ENCODE peak calls at places on chromosomes 2 and 18, in four cellular contexts. K is GM12878, J is HepG2, R is K562. B is an unnamed sample.

GRCh38 chr18:78672862-78673446 is 306.7 kb upstream of the SALL3 start:
- DNase-seq in K (no peak), J (no peak), R (peak), B (no peak)

GRCh38 chr18:23230688-23231087 is 95.4 kb downstream of the CABLES1 start:
- DNase-seq in K (no peak), J (no peak), R (no peak), B (no peak)

GRCh38 chr2:238350150-238350549 is 29.8 kb downstream of the TRAF3IP1 start:
- DNase-seq in K (no peak), J (no peak), R (no peak), B (no peak)

GRCh38 chr2:134206573-134206972 is 47.3 kb upstream of the MGAT5 start:
- DNase-seq in K (no peak), J (no peak), R (no peak), B (no peak)

GRCh38 chr18:2981212-2981728 is 31.7 kb downstream of the LPIN2 start:
- DNase-seq in K (no peak), J (no peak), R (no peak), B (no peak)

GRCh38 chr2:201622306-201622705 is 21.0 kb downstream of the TMEM237 start:
- DNase-seq in K (no peak), J (no peak), R (no peak), B (no peak)

GRCh38 chr2:241944821-241945220 is 75.3 kb downstream of the RTP5 start:
- DNase-seq in K (no peak), J (no peak), R (no peak), B (no peak)

GRCh38 chr2:18599509-18600254 is 10.3 kb upstream of the NT5C1B start:
- DNase-seq in K (no peak), J (no peak), R (no peak), B (no peak)

GRCh38 chr18:50720281-50720680 is 99.5 kb downstream of the MRO start:
- DNase-seq in K (no peak), J (no peak), R (no peak), B (no peak)

GRCh38 chr18:77749189-77749588 is 499.5 kb downstream of the GALR1 start:
- DNase-seq in K (no peak), J (no peak), R (peak), B (peak)

GRCh38 chr2:237882510-237883481 is 23.4 kb downstream of the RAMP1 start:
- DNase-seq in K (no peak), J (no peak), R (no peak), B (no peak)

GRCh38 chr2:17757321-17757720 is 3.4 kb downstream of the GEN1 start:
- DNase-seq in K (no peak), J (peak), R (no peak), B (no peak)

GRCh38 chr2:131105950-131106801 is 1.0 kb downstream of the PLEKHB2 start:
- DNase-seq in K (peak), J (peak), R (peak), B (no peak)

GRCh38 chr18:31040982-31041345 is 1.6 kb downstream of the DSC3 start:
- DNase-seq in K (no peak), J (no peak), R (no peak), B (peak)

GRCh38 chr2:215749092-215749957 is 264.0 kb downstream of the MREG start:
- DNase-seq in K (no peak), J (peak), R (no peak), B (no peak)

GRCh38 chr2:39434233-39434897 is 2.7 kb downstream of the MAP4K3 start:
- DNase-seq in K (no peak), J (no peak), R (no peak), B (no peak)

GRCh38 chr2:100309973-100310719 is 12.2 kb downstream of the LONRF2 start:
- DNase-seq in K (no peak), J (no peak), R (no peak), B (no peak)

GRCh38 chr18:48848641-48849143 is 102.1 kb downstream of the SMAD7 start:
- DNase-seq in K (no peak), J (no peak), R (no peak), B (no peak)

GRCh38 chr2:130344578-130344977 is 1.9 kb downstream of the IMP4 start:
- DNase-seq in K (no peak), J (no peak), R (no peak), B (no peak)

GRCh38 chr2:88669371-88670214 is 21.9 kb upstream of the RPIA start:
- DNase-seq in K (peak), J (peak), R (peak), B (peak)

GRCh38 chr2:128410035-128410757 is 91.5 kb upstream of the HS6ST1 start:
- DNase-seq in K (no peak), J (no peak), R (no peak), B (no peak)

GRCh38 chr2:109341904-109342303 is 212.9 kb downstream of the SH3RF3 start:
- DNase-seq in K (no peak), J (no peak), R (no peak), B (no peak)

GRCh38 chr2:163467206-163467605 is 268.6 kb downstream of the FIGN start:
- DNase-seq in K (no peak), J (no peak), R (no peak), B (no peak)

GRCh38 chr2:62234755-62235655 is 39.1 kb downstream of the B3GNT2 start:
- DNase-seq in K (no peak), J (no peak), R (no peak), B (no peak)

GRCh38 chr2:126656311-126657145 is 570 bp downstream of the GYPC start:
- DNase-seq in K (no peak), J (no peak), R (peak), B (peak)

GRCh38 chr2:239020541-239021041 is 172.7 kb downstream of the TWIST2 start:
- DNase-seq in K (no peak), J (no peak), R (no peak), B (no peak)

GRCh38 chr2:238821391-238821790 is 26.5 kb upstream of the TWIST2 start:
- DNase-seq in K (no peak), J (no peak), R (no peak), B (no peak)

GRCh38 chr2:66389651-66390131 is 45.2 kb upstream of the MEIS1 start:
- DNase-seq in K (no peak), J (no peak), R (peak), B (peak)

GRCh38 chr2:232859385-232859916 is 10.6 kb upstream of the SNORC start:
- DNase-seq in K (no peak), J (no peak), R (no peak), B (no peak)

GRCh38 chr18:27500531-27500930 is 315.4 kb upstream of the CHST9 start:
- DNase-seq in K (no peak), J (no peak), R (no peak), B (no peak)

GRCh38 chr2:17166506-17166905 is 351.7 kb downstream of the RAD51AP2 start:
- DNase-seq in K (no peak), J (no peak), R (no peak), B (no peak)

GRCh38 chr18:2978626-2979025 is 34.3 kb downstream of the LPIN2 start:
- DNase-seq in K (no peak), J (no peak), R (no peak), B (no peak)

DNA sequence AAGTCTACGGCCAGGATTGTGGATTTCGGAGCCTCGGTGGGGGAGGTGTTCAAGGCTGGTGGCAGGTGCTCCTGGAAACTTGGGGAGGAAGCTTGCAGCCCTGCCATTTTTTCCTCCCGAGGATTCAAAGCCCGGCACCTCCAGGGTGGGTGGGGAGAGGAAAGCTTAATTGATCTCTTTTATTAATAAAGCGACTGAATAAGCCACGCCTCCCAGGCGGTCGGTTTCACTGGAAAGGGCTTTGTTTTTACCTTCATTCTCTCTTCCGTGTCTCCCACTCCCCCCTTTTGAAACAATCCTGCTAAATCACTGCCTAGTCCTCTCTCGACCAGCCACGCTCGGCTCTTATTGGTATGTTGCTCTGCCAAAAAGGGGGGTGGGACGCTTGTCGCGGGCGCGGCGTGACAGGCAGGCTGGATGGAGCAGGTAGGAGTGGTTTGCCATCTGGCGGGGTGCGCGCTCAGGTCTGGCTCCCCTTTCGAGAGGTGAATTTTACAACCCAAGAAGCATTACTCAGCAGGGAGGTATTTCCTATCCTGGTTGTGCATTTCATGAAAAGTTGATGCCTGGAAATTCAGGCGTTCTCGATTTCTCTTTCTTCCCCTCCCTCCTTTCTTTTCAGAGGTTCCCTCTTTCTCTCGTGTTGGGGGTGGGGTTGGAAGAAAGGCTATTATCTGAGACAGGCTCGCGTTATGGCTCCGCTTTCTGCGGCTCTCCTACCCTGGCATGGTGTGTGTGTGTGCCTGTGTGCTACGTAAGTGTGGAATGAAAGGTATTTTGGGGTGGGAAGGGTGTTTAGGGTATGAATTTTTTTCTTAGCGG is 1.4 kb downstream of the NEDD4L start:
- DNase-seq in K (no peak), J (peak), R (peak), B (no peak)
- TF ChIP-seq TARDBP in K (no peak), J (no peak), R (no peak), B (no peak)

GRCh38 chr2:11738589-11739436 is 7.6 kb upstream of the LPIN1 start:
- DNase-seq in K (no peak), J (peak), R (peak), B (peak)
- TF ChIP-seq FOXK2 in K (no peak), J (no peak), R (no peak), B (no peak)

DNA sequence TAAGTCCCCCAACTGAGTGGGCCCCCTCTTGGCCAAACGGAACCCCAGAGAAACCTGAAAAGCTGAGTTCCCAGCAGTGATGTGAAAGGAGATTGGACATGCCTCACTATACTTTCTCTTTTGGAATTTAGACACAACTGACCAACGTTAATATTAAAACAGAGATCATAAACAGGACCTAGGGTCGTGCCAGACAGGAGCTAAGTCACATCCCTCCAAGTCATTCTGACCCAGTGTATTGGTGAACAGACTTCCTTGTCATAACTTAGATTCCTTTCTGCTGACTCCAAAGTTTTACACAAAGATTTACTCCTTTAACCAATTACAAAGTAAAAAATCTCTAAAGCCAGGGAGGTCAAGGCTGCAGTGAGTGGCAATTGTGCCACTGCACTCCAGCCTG is 46.9 kb downstream of the UXS1 start:
- DNase-seq in K (no peak), J (peak), R (no peak), B (no peak)
- TF ChIP-seq TARDBP in K (no peak), J (no peak), R (no peak), B (no peak)

GRCh38 chr2:30410217-30410616 is 36.8 kb upstream of the LCLAT1 start:
- DNase-seq in K (no peak), J (peak), R (no peak), B (no peak)
- TF ChIP-seq FOXK2 in K (no peak), J (no peak), R (no peak), B (no peak)

GRCh38 chr2:175449616-175450015 is 268.1 kb upstream of the ATP5MC3 start:
- DNase-seq in K (no peak), J (no peak), R (no peak), B (no peak)
- TF ChIP-seq TARDBP in K (no peak), J (no peak), R (no peak), B (no peak)

GRCh38 chr2:24754985-24755690 is 38.1 kb downstream of the PTRHD1 start:
- DNase-seq in K (no peak), J (peak), R (no peak), B (no peak)
- TF ChIP-seq FOXK2 in K (no peak), J (no peak), R (no peak), B (no peak)